ENCODE peak calls at places on chromosomes 2 and 18, in four cellular contexts. K is central memory CD4-positive, alpha-beta T cell; T is NCI-H1436; I is NCI-H1694 treated with DMSO at 0.1 percent for 48 hours. S is an unnamed sample.

GRCh38 chr2:162022290-162022945 is 51.6 kb downstream of the DPP4 start:
- DNase-seq in I (no peak), T (no peak), K (no peak), S (no peak)

GRCh38 chr18:68429809-68430208 is 285.1 kb downstream of the TMX3 start:
- DNase-seq in K (no peak), I (no peak), T (no peak), S (no peak)

GRCh38 chr2:9184319-9184807 is 22.2 kb upstream of the ASAP2 start:
- DNase-seq in K (no peak), T (no peak), I (no peak), S (no peak)

GRCh38 chr18:39624934-39625333 is 2059.3 kb upstream of the CELF4 start:
- DNase-seq in T (no peak), I (no peak), K (no peak), S (no peak)

GRCh38 chr2:113676651-113677050 is 49.6 kb downstream of the RABL2A start:
- DNase-seq in T (no peak), K (no peak), I (no peak), S (no peak)

GRCh38 chr2:85558160-85558559 is 3.1 kb downstream of the GGCX start:
- DNase-seq in T (no peak), I (no peak), K (no peak), S (no peak)

GRCh38 chr2:198065327-198065726 is 260.9 kb downstream of the PLCL1 start:
- DNase-seq in K (no peak), T (no peak), I (no peak), S (no peak)

GRCh38 chr2:62304429-62305417 is 108.8 kb downstream of the B3GNT2 start:
- DNase-seq in T (peak), K (no peak), I (no peak), S (peak)

GRCh38 chr2:43593241-43593640 is 2.6 kb downstream of the THADA start:
- DNase-seq in T (no peak), I (no peak), K (no peak), S (no peak)

GRCh38 chr2:106575955-106576354 is 88.8 kb downstream of the CD8B2 start:
- DNase-seq in K (no peak), T (no peak), I (peak), S (no peak)

GRCh38 chr18:58549814-58550339 is 79.0 kb downstream of the ALPK2 start:
- DNase-seq in T (no peak), I (no peak), K (no peak), S (no peak)

GRCh38 chr2:240686460-240686859 is 3.8 kb upstream of the AQP12B start:
- DNase-seq in T (no peak), K (no peak), I (no peak), S (peak)

GRCh38 chr18:78681934-78682333 is 297.7 kb upstream of the SALL3 start:
- DNase-seq in T (no peak), I (no peak), K (no peak), S (no peak)

GRCh38 chr18:75199327-75199726 is 9.6 kb downstream of the PTGR3 start:
- DNase-seq in K (no peak), I (no peak), T (no peak), S (no peak)

GRCh38 chr18:51030537-51031258 is 685 bp downstream of the SMAD4 start:
- DNase-seq in T (peak), K (peak), I (no peak), S (peak)

GRCh38 chr2:74205586-74205985 is 7.2 kb downstream of the MTHFD2 start:
- DNase-seq in K (peak), I (no peak), T (no peak), S (peak)

GRCh38 chr2:67446504-67446911 is 49.4 kb downstream of the ETAA1 start:
- DNase-seq in T (peak), K (no peak), I (peak), S (no peak)

GRCh38 chr2:20972792-20973565 is 70.9 kb downstream of the APOB start:
- DNase-seq in I (no peak), T (no peak), K (no peak), S (no peak)

GRCh38 chr18:67677489-67677888 is 161.0 kb upstream of the DSEL start:
- DNase-seq in I (no peak), K (no peak), T (no peak), S (no peak)

GRCh38 chr2:96771792-96772618 is 11.3 kb downstream of the CNNM4 start:
- DNase-seq in T (no peak), K (no peak), I (no peak), S (no peak)

GRCh38 chr2:85811173-85811849 is 57.5 kb downstream of the ATOH8 start:
- DNase-seq in I (no peak), K (no peak), T (no peak), S (no peak)

GRCh38 chr2:85398426-85399182 is 11.6 kb downstream of the CAPG start:
- DNase-seq in K (no peak), T (no peak), I (no peak), S (no peak)

GRCh38 chr2:109195193-109196045 is 66.4 kb downstream of the SH3RF3 start:
- DNase-seq in T (no peak), K (no peak), I (no peak), S (peak)

GRCh38 chr2:241561811-241562210 is 3.3 kb downstream of the BOK start:
- DNase-seq in I (no peak), T (no peak), K (no peak), S (no peak)

GRCh38 chr18:59459352-59460059 is 100.4 kb upstream of the LMAN1 start:
- DNase-seq in T (no peak), K (no peak), I (peak), S (peak)

GRCh38 chr18:79526468-79527460 is 131.0 kb downstream of the NFATC1 start:
- DNase-seq in T (no peak), K (no peak), I (no peak), S (no peak)

GRCh38 chr2:29309090-29310054 is 194.2 kb downstream of the CLIP4 start:
- DNase-seq in I (peak), T (peak), K (peak), S (peak)

GRCh38 chr18:55213586-55213985 is 254.3 kb upstream of the CCDC68 start:
- DNase-seq in T (no peak), K (no peak), I (no peak), S (no peak)

GRCh38 chr2:218998414-218999002 is 5.3 kb upstream of the CRYBA2 start:
- DNase-seq in I (peak), K (no peak), T (no peak), S (no peak)

GRCh38 chr18:74796928-74797576 is 199.4 kb downstream of the ZNF407 start:
- DNase-seq in I (peak), T (no peak), K (no peak), S (peak)

GRCh38 chr2:47065771-47066380 is 89.2 kb downstream of the STPG4 start:
- DNase-seq in K (no peak), T (no peak), I (no peak), S (no peak)

GRCh38 chr18:2147866-2148265 is 423.4 kb downstream of the METTL4 start:
- DNase-seq in I (no peak), T (no peak), K (no peak), S (no peak)

GRCh38 chr2:192480984-192481383 is 286.3 kb upstream of the TMEFF2 start:
- DNase-seq in T (no peak), I (no peak), K (no peak), S (no peak)

GRCh38 chr2:39593439-39594393 is 72.0 kb upstream of the TMEM178A start:
- DNase-seq in K (no peak), T (no peak), I (no peak), S (peak)

GRCh38 chr2:120779781-120780283 is 44.2 kb downstream of the GLI2 start:
- DNase-seq in K (no peak), T (no peak), I (no peak), S (no peak)

GRCh38 chr2:236910966-236911495 is 174.7 kb upstream of the COPS8 start:
- DNase-seq in T (no peak), K (no peak), I (no peak), S (no peak)

GRCh38 chr2:172655091-172655837 is 80.4 kb upstream of the RAPGEF4 start:
- DNase-seq in K (no peak), I (no peak), T (no peak), S (no peak)

GRCh38 chr2:191501390-191502168 is 176.4 kb upstream of the NABP1 start:
- DNase-seq in I (no peak), T (peak), K (no peak), S (no peak)

GRCh38 chr18:66872277-66872676 is 268.4 kb upstream of the CDH19 start:
- DNase-seq in I (peak), K (no peak), T (peak), S (no peak)